ENCODE peak calls at places on chromosomes 7 and 10, in eight cellular contexts. X is A549, Z is heart left ventricle, N is HFFc6, A is fibroblast of pulmonary artery, E is NB4, C is kidney, B is OCI-LY7. T is an unnamed sample.

GRCh38 chr7:69599211-69599878 is 1.1 kb downstream of the AUTS2 start:
- DNase-seq in X (peak), Z (peak), N (no peak), A (no peak), E (peak), C (peak), B (peak), T (peak)

GRCh38 chr7:78489423-78489822 is 690.9 kb downstream of the PHTF2 start:
- DNase-seq in X (no peak), Z (no peak), N (no peak), A (no peak), E (no peak), C (no peak), B (no peak), T (no peak)

GRCh38 chr10:61761825-61762217 is 99.1 kb downstream of the CABCOCO1 start:
- DNase-seq in X (no peak), Z (no peak), N (no peak), A (no peak), E (no peak), C (no peak), B (no peak), T (no peak)

GRCh38 chr10:3652886-3653285 is 132.1 kb downstream of the KLF6 start:
- DNase-seq in X (no peak), Z (no peak), N (no peak), A (peak), E (no peak), C (no peak), B (no peak), T (no peak)

GRCh38 chr10:125567529-125567928 is 115.4 kb downstream of the TEX36 start:
- DNase-seq in X (no peak), Z (no peak), N (no peak), A (no peak), E (no peak), C (no peak), B (no peak), T (no peak)

GRCh38 chr7:116170180-116170579 is 40.2 kb upstream of the TES start:
- DNase-seq in X (no peak), Z (no peak), N (no peak), A (no peak), E (no peak), C (no peak), B (no peak), T (no peak)

GRCh38 chr7:80890391-80890790 is 28.5 kb downstream of the SEMA3C start:
- DNase-seq in X (no peak), Z (no peak), N (no peak), A (no peak), E (no peak), C (no peak), B (no peak), T (no peak)

GRCh38 chr10:60495357-60495756 is 105.7 kb upstream of the ANK3 start:
- DNase-seq in X (no peak), Z (no peak), N (no peak), A (peak), E (no peak), C (no peak), B (no peak), T (no peak)

GRCh38 chr10:72906446-72906845 is 12.9 kb downstream of the OIT3 start:
- DNase-seq in X (no peak), Z (no peak), N (no peak), A (no peak), E (no peak), C (no peak), B (no peak), T (no peak)

GRCh38 chr7:16940777-16941176 is 59.0 kb upstream of the AGR3 start:
- DNase-seq in X (no peak), Z (no peak), N (no peak), A (no peak), E (peak), C (no peak), B (no peak), T (no peak)

GRCh38 chr10:131641231-131641630 is 259.6 kb upstream of the PPP2R2D start:
- DNase-seq in X (no peak), Z (no peak), N (no peak), A (no peak), E (no peak), C (no peak), B (peak), T (peak)

GRCh38 chr7:353746-354325 is 63.9 kb downstream of the FOXL3 start:
- DNase-seq in X (no peak), Z (peak), N (no peak), A (no peak), E (no peak), C (no peak), B (no peak), T (no peak)

GRCh38 chr10:6228010-6228511 is 25.3 kb downstream of the PFKFB3 start:
- DNase-seq in X (no peak), Z (peak), N (no peak), A (peak), E (no peak), C (peak), B (no peak), T (no peak)

GRCh38 chr7:921581-922333 is 32.7 kb downstream of the ADAP1 start:
- DNase-seq in X (no peak), Z (peak), N (no peak), A (no peak), E (no peak), C (peak), B (no peak), T (no peak)

GRCh38 chr10:35046074-35046473 is 44.1 kb downstream of the CUL2 start:
- DNase-seq in X (no peak), Z (no peak), N (no peak), A (no peak), E (no peak), C (no peak), B (no peak), T (no peak)

GRCh38 chr10:24762966-24763623 is 39.4 kb upstream of the ARHGAP21 start:
- DNase-seq in X (peak), Z (no peak), N (peak), A (peak), E (no peak), C (no peak), B (no peak), T (no peak)

DNA sequence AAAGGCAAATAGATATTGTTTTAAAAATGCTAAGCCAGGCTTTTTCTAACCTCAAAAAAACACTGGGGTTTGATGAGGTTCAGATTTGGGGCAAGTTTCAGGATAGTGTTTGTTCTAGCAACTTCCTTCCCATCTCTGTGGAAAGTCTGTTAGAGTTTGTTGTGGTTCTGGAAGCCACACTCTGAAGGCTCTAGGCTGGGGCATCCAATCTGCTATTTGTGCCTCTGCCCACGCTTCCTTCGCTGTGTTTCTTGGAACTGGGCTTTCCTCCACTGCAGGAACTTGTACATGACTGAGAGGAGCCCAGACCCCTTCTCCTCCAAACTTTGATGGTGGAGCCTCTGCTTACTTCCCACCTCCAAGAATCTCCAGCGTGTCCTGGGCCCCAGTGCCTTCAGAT is 108.5 kb upstream of the SLC25A13 start:
- DNase-seq in X (no peak), Z (no peak), N (no peak), A (no peak), E (no peak), C (no peak), B (no peak), T (no peak)
- TF ChIP-seq CTCF in X (no peak), Z (no peak), N (no peak), A (no peak), E (no peak), C (no peak), B (no peak), T (no peak)

GRCh38 chr7:120163449-120163848 is 109.5 kb upstream of the KCND2 start:
- DNase-seq in X (no peak), Z (no peak), N (no peak), A (no peak), E (no peak), C (no peak), B (no peak), T (no peak)
- TF ChIP-seq CTCF in X (no peak), Z (no peak), N (no peak), A (no peak), E (no peak), C (no peak), B (no peak), T (no peak)

DNA sequence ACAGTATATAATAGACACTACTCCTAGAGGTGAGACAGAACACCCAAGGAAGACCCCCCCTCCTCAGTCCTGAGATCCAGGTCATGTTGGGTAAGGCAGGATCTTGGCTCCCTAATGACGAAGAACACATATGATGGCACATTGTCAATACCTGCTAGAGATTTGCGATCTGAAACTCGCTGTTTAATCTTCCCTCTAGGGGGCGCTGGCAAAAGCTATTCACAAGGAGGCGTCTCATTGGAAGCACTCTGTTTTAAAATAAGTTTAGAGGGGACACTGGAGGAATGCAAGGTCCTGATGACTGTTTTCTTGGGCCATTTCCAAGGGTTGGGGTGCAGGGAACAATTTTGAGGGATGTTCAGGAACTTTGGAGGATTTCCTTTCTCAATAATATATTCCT is 1013.7 kb upstream of the MBL2 start:
- DNase-seq in X (no peak), Z (no peak), N (no peak), A (no peak), E (peak), C (no peak), B (peak), T (no peak)
- TF ChIP-seq CTCF in X (no peak), Z (peak), N (peak), A (no peak), E (peak), C (no peak), B (peak), T (peak)

GRCh38 chr7:141244466-141244865 is 170.6 kb downstream of the TMEM178B start:
- DNase-seq in X (no peak), Z (no peak), N (no peak), A (no peak), E (no peak), C (no peak), B (no peak), T (no peak)

GRCh38 chr7:141238546-141239218 is 164.8 kb downstream of the TMEM178B start:
- DNase-seq in X (no peak), Z (no peak), N (no peak), A (no peak), E (no peak), C (no peak), B (no peak), T (no peak)

GRCh38 chr7:141242568-141242967 is 168.7 kb downstream of the TMEM178B start:
- DNase-seq in X (no peak), Z (no peak), N (no peak), A (no peak), E (no peak), C (no peak), B (no peak), T (no peak)

GRCh38 chr7:141243368-141243767 is 169.5 kb downstream of the TMEM178B start:
- DNase-seq in X (no peak), Z (no peak), N (no peak), A (no peak), E (no peak), C (no peak), B (no peak), T (no peak)

DNA sequence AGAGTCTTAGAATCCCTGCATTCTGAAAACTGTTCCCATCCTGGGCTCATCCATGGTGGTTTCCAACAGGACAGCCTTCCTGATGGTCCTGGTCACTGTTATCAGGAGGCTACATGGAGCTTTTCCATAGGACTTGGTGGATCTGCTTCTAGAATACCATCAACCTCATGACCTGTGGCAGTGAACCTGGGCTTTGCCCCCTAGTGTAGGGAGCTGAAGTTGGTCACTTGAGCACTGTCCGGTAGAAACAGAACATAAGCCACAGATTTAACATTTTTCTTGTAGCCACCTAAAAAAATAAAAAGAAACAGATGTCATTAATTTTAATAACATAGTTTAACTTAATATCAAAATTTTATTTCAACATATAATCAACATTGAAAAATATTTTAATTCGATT is 165.8 kb downstream of the TMEM178B start:
- DNase-seq in X (no peak), Z (no peak), N (no peak), A (no peak), E (no peak), C (no peak), B (no peak), T (no peak)
- TF ChIP-seq CTCF in X (no peak), Z (no peak), N (no peak), A (no peak), E (peak), C (no peak), B (no peak), T (no peak)

GRCh38 chr10:67788028-67788886 is 49.7 kb downstream of the DNAJC12 start:
- DNase-seq in X (peak), Z (peak), N (no peak), A (peak), E (peak), C (no peak), B (peak), T (peak)
- TF ChIP-seq CTCF in X (peak), Z (peak), N (peak), A (peak), E (peak), C (peak), B (peak), T (peak)

DNA sequence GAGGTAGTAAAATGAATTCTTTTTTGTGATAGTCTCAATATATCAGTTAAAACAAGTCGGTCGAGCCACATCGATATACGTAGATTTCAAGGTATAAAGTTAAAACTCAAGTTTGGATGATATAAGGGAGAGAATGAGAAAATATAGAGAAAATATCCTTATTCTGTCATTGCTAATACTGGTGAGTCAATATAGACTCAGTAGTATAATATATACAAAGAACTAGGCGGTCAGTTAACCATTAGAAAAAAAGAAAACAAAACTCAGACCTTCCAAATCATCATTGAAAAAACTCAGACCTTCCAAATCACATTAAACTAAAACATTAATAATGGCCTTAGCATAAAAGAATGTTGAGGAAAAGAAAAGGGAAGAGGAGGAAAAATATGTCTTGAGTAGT is 817.1 kb upstream of the IGFBP3 start:
- DNase-seq in X (no peak), Z (no peak), N (no peak), A (no peak), E (no peak), C (no peak), B (no peak), T (no peak)
- TF ChIP-seq CTCF in X (no peak), Z (no peak), N (no peak), A (no peak), E (no peak), C (no peak), B (no peak), T (no peak)

DNA sequence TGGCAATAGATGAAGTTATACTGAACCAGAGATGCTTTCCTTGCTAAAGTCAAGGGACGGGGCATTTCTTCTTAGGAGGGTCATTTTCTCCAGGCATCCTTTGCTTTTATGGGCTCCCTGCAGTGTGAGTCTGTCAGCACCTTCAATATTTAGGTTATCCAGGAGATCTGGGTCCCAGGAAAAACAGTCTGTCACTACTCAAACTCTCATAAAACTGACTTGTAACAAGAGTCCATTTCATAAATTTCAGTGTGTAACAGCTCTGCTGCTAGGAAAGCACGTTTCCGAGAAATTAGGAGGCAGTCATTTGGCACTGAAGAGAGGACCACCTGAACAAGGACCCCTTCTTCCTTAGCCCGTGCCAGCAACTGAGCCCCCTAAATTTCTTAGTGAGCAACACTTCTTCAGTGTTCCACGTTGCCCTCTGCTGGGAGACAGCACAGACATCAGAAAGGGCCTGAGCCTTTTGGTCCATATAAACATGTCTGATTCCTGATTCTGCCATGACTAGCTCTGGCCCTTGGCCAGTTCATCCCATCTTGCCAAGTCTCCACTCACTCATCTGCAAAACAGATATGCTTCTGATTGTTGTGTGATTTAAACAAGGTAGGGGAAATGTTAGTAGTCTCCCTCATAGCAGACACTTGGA is 7.2 kb downstream of the GCC1 start:
- DNase-seq in X (no peak), Z (no peak), N (peak), A (peak), E (peak), C (no peak), B (no peak), T (no peak)
- TF ChIP-seq CTCF in X (peak), Z (peak), N (peak), A (peak), E (peak), C (no peak), B (peak), T (peak)

GRCh38 chr10:92591550-92592140 is 1.3 kb upstream of the KIF11 start:
- DNase-seq in X (peak), Z (peak), N (peak), A (peak), E (peak), C (peak), B (peak), T (peak)
- TF ChIP-seq CTCF in X (no peak), Z (peak), N (no peak), A (no peak), E (no peak), C (no peak), B (no peak), T (no peak)

GRCh38 chr10:128846927-128847326 is 620.1 kb upstream of the MGMT start:
- DNase-seq in X (no peak), Z (no peak), N (no peak), A (no peak), E (no peak), C (no peak), B (no peak), T (no peak)

GRCh38 chr10:128839701-128840100 is 627.3 kb upstream of the MGMT start:
- DNase-seq in X (no peak), Z (no peak), N (no peak), A (no peak), E (no peak), C (no peak), B (no peak), T (no peak)

GRCh38 chr10:128848807-128849206 is 618.2 kb upstream of the MGMT start:
- DNase-seq in X (no peak), Z (peak), N (no peak), A (no peak), E (no peak), C (no peak), B (no peak), T (no peak)

GRCh38 chr10:128839134-128839533 is 627.9 kb upstream of the MGMT start:
- DNase-seq in X (no peak), Z (no peak), N (no peak), A (no peak), E (no peak), C (no peak), B (no peak), T (no peak)

DNA sequence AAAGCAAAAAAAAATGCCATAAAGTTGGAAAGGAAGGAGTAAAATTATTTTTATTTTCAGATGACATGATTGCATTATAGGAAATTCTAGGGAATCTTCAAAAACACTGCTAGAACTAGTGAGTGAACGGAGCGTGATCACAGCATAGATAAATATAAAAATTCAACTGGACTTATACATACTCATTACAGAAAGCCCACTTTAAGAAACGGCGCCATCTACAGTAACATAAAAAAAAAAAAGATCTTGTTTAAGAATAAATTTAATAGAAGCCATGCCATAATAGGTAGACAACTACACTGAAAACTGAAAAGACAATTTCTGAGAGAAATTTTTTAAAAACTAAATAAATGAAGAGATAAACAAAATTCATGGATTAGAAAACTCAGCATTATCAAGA is 623.1 kb upstream of the MGMT start:
- DNase-seq in X (no peak), Z (no peak), N (no peak), A (no peak), E (peak), C (no peak), B (no peak), T (no peak)
- TF ChIP-seq CTCF in X (no peak), Z (peak), N (no peak), A (no peak), E (no peak), C (no peak), B (peak), T (no peak)

GRCh38 chr7:41711283-41712064 is 8.6 kb upstream of the INHBA start:
- DNase-seq in X (no peak), Z (no peak), N (no peak), A (peak), E (peak), C (no peak), B (peak), T (no peak)
- TF ChIP-seq CTCF in X (peak), Z (peak), N (peak), A (peak), E (peak), C (peak), B (peak), T (peak)